ENCODE peak calls at places on chromosomes 2 and 18, in four cellular contexts. Y, I, H and B are unnamed samples.

GRCh38 chr18:42404151-42404550 is 449.1 kb downstream of the PIK3C3 start:
- DNase-seq in H (no peak), I (no peak), Y (no peak), B (no peak)

GRCh38 chr2:169670215-169670651 is 24.0 kb downstream of the CFAP210 start:
- DNase-seq in H (peak; percentile 56), I (no peak), Y (peak; percentile 48), B (peak; percentile 21)

GRCh38 chr2:56741601-56742102 is 557.9 kb downstream of the CCDC85A start:
- DNase-seq in Y (no peak), H (peak; percentile 97), I (no peak), B (peak; percentile 91)

GRCh38 chr18:55320399-55321255 is 267.4 kb downstream of the TCF4 start:
- DNase-seq in Y (peak; percentile 54), H (peak; percentile 51), I (no peak), B (no peak)

GRCh38 chr2:47811668-47812067 is 28.7 kb downstream of the MSH6 start:
- DNase-seq in I (no peak), H (no peak), Y (no peak), B (no peak)

GRCh38 chr2:31287681-31288080 is 53.7 kb downstream of the EHD3 start:
- DNase-seq in Y (no peak), H (no peak), I (no peak), B (no peak)

GRCh38 chr18:36814994-36815393 is 13.8 kb downstream of the TPGS2 start:
- DNase-seq in I (no peak), H (no peak), Y (no peak), B (no peak)

GRCh38 chr2:151808258-151809072 is 19.8 kb downstream of the ARL5A start:
- DNase-seq in H (peak; percentile 14), I (no peak), Y (peak; percentile 52), B (peak; percentile 40)

GRCh38 chr2:151162185-151162584 is 99.5 kb downstream of the RBM43 start:
- DNase-seq in H (peak; percentile 23), Y (no peak), I (no peak), B (peak; percentile 17)

GRCh38 chr2:70935468-70936164 is at the start of gene ATP6V1B1:
- DNase-seq in I (no peak), Y (no peak), H (no peak), B (no peak)

GRCh38 chr2:209463226-209463625 is 39.4 kb downstream of the MAP2 start:
- DNase-seq in I (no peak), H (no peak), Y (no peak), B (no peak)

GRCh38 chr18:48186861-48187260 is 222.3 kb downstream of the ZBTB7C start:
- DNase-seq in I (no peak), Y (no peak), H (no peak), B (no peak)

GRCh38 chr18:48188609-48189008 is 220.6 kb downstream of the ZBTB7C start:
- DNase-seq in I (no peak), H (no peak), Y (no peak), B (no peak)

GRCh38 chr18:48183613-48184012 is 225.6 kb downstream of the ZBTB7C start:
- DNase-seq in H (no peak), I (no peak), Y (no peak), B (no peak)

GRCh38 chr18:48184118-48184517 is 225.1 kb downstream of the ZBTB7C start:
- DNase-seq in H (no peak), Y (no peak), I (no peak), B (no peak)

DNA sequence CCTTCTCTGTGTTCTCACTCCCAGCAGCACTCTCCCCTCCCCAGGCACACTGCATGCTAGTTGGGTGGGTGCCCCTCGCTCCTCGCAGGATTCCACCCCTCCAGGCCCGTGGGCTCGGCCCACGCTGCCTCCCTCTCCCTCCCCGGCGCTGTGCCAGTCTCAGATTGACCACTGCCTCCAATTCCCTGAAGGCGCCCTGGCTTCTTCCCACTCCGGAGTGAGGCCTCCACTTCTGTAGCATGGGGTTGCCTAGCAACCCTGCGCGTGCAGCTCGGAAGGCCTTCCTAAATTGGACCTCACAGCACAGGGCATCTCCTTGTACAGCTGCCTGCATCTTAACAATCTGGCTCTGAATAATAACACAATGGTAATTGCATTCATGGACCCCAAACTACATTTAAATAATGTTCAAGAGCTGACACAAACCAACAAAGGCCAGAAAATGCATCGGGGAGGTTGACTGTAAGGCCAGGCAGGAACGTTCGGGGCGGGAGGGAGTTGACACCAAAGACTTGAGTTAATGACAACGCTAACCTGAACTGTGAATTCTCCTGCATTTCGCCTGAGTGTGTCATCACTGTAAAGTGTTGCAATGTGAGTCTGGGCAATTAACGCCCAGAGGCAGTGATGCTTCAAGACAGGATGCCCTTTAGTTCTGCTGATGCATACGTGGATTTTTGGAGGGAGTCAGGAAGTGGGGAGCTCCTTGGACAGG is 222.9 kb downstream of the ZBTB7C start:
- DNase-seq in Y (no peak), I (no peak), H (no peak), B (peak; percentile 89)
- H3K4me3 ChIP-seq in Y (no peak overlapping the region), I (no peak overlapping the region), H (no peak overlapping the region), B (no peak overlapping the region)

GRCh38 chr2:45610281-45611019 is 617 bp downstream of the SRBD1 start:
- DNase-seq in H (peak; percentile 49), Y (peak; percentile 43), I (peak; percentile 17), B (peak; percentile 68)
- TF ChIP-seq CTCF in H (peak; percentile 24), Y (peak; percentile 42), I (no peak), B (peak; percentile 46)

GRCh38 chr2:24824071-24824588 is 30.9 kb downstream of the CENPO start:
- DNase-seq in H (no peak), Y (no peak), I (no peak), B (no peak)

GRCh38 chr2:24824966-24825882 is 32.0 kb downstream of the CENPO start:
- DNase-seq in Y (no peak), I (no peak), H (no peak), B (peak; percentile 21)

GRCh38 chr2:24827321-24828261 is 34.4 kb downstream of the CENPO start:
- DNase-seq in Y (peak; percentile 49), I (peak; percentile 59), H (peak; percentile 73), B (peak; percentile 86)

GRCh38 chr2:24828641-24829040 is 35.4 kb downstream of the CENPO start:
- DNase-seq in I (no peak), H (no peak), Y (no peak), B (no peak)

DNA sequence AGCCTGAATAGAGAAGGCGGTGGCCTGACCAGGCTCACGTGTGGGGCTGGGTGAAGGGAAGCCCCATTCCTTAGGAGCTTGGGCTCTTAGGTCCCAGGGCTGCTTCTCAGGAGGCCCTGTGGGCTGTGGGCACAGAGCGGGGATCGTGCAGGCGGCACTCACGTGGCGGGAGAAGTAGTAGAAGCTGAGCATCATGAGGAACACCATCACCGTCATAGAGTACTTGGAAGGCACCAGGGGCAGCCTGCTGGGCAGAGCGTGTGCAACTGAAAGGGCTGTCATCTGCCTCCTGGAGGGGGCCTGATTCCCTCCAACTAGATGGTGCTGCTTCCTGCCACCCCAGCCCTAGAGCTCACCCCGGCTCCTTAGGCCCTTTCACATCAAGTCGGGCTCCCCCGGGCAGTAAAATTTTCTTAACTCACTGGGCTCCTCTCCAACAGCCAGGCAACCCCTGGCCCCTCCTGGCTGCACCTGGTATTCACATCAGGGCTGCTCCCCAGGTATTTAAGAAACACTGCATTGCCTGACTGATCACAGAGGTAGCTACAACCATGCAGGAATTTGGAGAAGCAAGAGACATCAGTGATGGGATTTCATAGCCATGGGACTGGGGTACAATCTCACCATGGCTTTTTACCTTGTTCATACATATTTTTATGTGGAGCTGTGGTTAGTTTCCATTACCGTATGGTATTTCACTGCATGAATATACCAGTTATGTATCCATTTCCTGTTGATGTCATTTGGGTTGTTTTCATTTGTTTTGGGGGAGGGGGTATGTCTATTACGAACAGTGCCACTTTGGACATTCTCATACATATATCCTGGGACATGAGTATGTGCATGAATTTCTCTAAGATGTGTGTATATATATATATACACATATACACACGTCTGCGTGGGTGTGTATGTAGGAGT is 32.9 kb downstream of the CENPO start:
- DNase-seq in H (no peak), Y (no peak), I (no peak), B (peak; percentile 24)
- H3K4me3 ChIP-seq in H (no peak overlapping the region), Y (no peak overlapping the region), I (no peak overlapping the region), B (no peak overlapping the region)

DNA sequence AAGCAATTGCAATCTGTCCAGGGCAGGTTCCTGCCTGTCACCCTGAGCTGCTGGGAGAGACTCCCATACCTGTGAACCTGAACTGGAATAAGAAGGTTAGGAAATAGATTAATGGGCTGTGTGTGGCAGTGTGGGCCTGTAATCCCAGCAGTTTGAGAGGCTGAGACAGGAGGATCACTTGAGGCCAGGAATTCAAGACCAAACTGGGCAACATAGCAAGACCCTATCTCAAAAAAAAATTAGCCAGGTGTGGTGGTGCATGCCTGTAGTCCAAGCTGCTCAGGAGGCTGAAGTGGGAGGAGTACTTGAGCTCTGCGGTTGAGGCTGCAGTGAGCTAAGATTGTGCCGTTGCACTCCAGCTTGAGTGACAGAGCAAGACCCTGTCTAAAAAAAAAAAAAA is 127.7 kb upstream of the DSEL start:
- DNase-seq in Y (no peak), I (no peak), H (no peak), B (no peak)
- TF ChIP-seq CTCF in Y (no peak), I (no peak), H (no peak), B (no peak)

GRCh38 chr18:12998332-12999060 is 7.3 kb downstream of the CEP192 start:
- DNase-seq in Y (no peak), I (no peak), H (no peak), B (no peak)

GRCh38 chr18:12995424-12995823 is 4.3 kb downstream of the CEP192 start:
- DNase-seq in I (no peak), H (no peak), Y (no peak), B (no peak)

GRCh38 chr18:12995952-12996477 is 4.9 kb downstream of the CEP192 start:
- DNase-seq in H (no peak), Y (no peak), I (no peak), B (no peak)

GRCh38 chr18:12993439-12993838 is 2.3 kb downstream of the CEP192 start:
- DNase-seq in H (no peak), Y (no peak), I (no peak), B (no peak)

GRCh38 chr18:12996661-12997292 is 5.6 kb downstream of the CEP192 start:
- DNase-seq in I (no peak), Y (no peak), H (no peak), B (no peak)
- H3K4me3 ChIP-seq in I (no peak overlapping the region), Y (no peak overlapping the region), H (no peak overlapping the region), B (no peak overlapping the region)

GRCh38 chr2:108215794-108216211 is 24.0 kb upstream of the SULT1C3 start:
- DNase-seq in I (no peak), Y (no peak), H (peak; percentile 19), B (peak; percentile 86)
- TF ChIP-seq CTCF in I (no peak), Y (peak; percentile 37), H (peak; percentile 33), B (peak; percentile 56)

DNA sequence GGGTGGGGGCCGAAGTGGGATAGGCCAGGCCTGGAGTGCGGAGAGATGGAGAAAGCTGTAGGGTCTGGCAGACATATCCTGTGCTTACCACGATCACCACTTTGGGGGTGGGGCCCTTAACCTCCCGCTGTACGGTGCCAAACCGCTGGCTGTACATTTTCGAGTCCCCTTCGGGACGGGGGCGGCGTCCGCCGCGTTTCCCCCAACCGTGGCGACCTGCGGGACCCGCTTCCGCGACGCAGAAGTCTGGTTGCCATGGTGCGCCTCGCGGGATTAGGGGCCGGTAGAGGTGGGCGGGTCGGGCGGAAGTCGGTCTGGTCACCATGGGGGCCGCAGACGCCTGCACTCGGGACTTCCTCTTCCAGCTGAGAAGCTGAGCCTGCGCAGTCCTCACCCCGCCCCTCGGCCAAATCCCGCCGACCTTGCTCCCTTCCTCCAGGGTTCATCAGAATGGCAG is at the start of gene CFAP53:
- DNase-seq in H (peak; percentile 84), Y (peak; percentile 91), I (peak; percentile 77), B (peak; percentile 87)
- H3K4me3 ChIP-seq in H (peak within 1 kb of the TSS; percentile 79), Y (peak within 1 kb of the TSS; percentile 74), I (peak within 1 kb of the TSS; percentile 38), B (peak within 1 kb of the TSS; percentile 67)

GRCh38 chr18:58491773-58492752 is 136.8 kb downstream of the ALPK2 start:
- DNase-seq in I (no peak), H (no peak), Y (no peak), B (no peak)
- TF ChIP-seq CTCF in I (no peak), H (no peak), Y (no peak), B (no peak)